ENCODE peak calls at places on chromosomes 4 and X, in six cellular contexts. T is HCT116, H is H1, K is GM12878, Y is HepG2, Q is K562. R is an unnamed sample.

GRCh38 chr4:53477038-53477565 is 99.7 kb downstream of the FIP1L1 start:
- DNase-seq in K (no peak), T (no peak), H (peak; percentile 44), Q (no peak), Y (peak; percentile 9), R (no peak)

GRCh38 chrX:120727503-120727902 is 97.6 kb upstream of the C1GALT1C1 start:
- DNase-seq in T (no peak), K (no peak), Y (no peak), H (no peak), Q (no peak), R (no peak)

GRCh38 chrX:154779261-154779660 is 16.6 kb downstream of the DKC1 start:
- DNase-seq in H (no peak), K (no peak), Y (no peak), Q (no peak), T (no peak), R (no peak)

GRCh38 chr4:124631760-124632159 is 80.8 kb downstream of the ANKRD50 start:
- DNase-seq in Y (no peak), T (peak; percentile 96), H (no peak), Q (peak; percentile 46), K (no peak), R (no peak)

GRCh38 chrX:47645530-47645929 is 4.8 kb downstream of the ELK1 start:
- DNase-seq in H (no peak), Y (no peak), K (no peak), Q (no peak), T (no peak), R (no peak)

GRCh38 chr4:71206763-71207162 is 132.1 kb upstream of the SLC4A4 start:
- DNase-seq in H (no peak), Y (no peak), K (no peak), Q (no peak), T (no peak), R (no peak)

GRCh38 chr4:176971576-176972105 is 178.9 kb upstream of the VEGFC start:
- DNase-seq in T (no peak), H (no peak), K (no peak), Y (no peak), Q (no peak), R (no peak)

GRCh38 chr4:111798840-111799239 is 346.4 kb upstream of the FAM241A start:
- DNase-seq in H (no peak), K (no peak), Y (no peak), Q (no peak), T (no peak), R (no peak)

GRCh38 chr4:48141048-48141447 is 7.0 kb upstream of the TXK start:
- DNase-seq in Q (peak; percentile 38), K (no peak), H (no peak), T (no peak), Y (peak; percentile 20), R (peak; percentile 48)

GRCh38 chrX:119899125-119899524 is 3.4 kb downstream of the AKAP14 start:
- DNase-seq in K (no peak), H (no peak), T (no peak), Y (no peak), Q (no peak), R (no peak)

GRCh38 chr4:154490589-154491340 is 834 bp downstream of the DCHS2 start:
- DNase-seq in T (no peak), K (no peak), H (no peak), Q (no peak), Y (no peak), R (peak; percentile 41)

GRCh38 chr4:73538162-73538561 is 56.6 kb downstream of the AFM start:
- DNase-seq in K (peak; percentile 20), Y (no peak), Q (no peak), H (no peak), T (no peak), R (no peak)

GRCh38 chr4:69760455-69760854 is at the start of gene SULT1B1:
- DNase-seq in K (no peak), H (no peak), Q (no peak), Y (no peak), T (no peak), R (no peak)

DNA sequence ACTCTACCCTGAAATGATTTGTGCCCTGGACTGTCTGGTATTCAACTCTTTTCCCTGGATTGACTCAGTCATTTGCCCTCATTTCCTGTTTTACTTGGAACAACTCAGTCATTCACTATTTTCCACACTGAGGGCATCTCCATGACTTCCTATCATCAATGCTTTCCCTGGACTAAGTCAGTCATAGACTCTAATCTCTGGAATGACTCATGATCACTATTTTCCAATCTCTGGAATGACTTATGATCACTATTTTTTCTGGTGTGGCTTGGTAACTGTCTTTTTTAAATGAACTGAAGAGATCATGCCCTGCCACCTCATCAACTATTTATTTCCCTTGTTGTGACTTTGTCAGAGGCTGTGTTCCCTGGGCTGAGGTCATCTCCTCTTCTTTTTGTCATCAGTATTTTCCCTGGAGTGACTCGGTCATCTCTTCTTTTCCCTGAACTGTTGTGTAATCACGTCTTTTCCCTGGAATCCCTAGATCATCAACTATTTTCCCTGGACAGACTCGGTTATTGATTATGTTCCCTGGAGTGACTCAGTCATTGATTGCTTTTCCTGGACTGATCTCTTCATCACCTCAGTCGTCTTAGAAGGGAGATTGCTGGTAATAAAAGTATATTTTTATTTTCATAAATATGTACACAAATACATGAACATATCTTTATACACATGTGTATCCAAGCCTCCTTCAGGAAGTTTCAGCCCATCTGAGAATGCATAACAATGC is 327.1 kb upstream of the VCX start:
- DNase-seq in H (no peak), K (no peak), T (no peak), Q (no peak), Y (no peak), R (no peak)
- TF ChIP-seq JUND in H (no peak), K (no peak), T (no peak), Q (no peak), Y (no peak), R (no peak)

DNA sequence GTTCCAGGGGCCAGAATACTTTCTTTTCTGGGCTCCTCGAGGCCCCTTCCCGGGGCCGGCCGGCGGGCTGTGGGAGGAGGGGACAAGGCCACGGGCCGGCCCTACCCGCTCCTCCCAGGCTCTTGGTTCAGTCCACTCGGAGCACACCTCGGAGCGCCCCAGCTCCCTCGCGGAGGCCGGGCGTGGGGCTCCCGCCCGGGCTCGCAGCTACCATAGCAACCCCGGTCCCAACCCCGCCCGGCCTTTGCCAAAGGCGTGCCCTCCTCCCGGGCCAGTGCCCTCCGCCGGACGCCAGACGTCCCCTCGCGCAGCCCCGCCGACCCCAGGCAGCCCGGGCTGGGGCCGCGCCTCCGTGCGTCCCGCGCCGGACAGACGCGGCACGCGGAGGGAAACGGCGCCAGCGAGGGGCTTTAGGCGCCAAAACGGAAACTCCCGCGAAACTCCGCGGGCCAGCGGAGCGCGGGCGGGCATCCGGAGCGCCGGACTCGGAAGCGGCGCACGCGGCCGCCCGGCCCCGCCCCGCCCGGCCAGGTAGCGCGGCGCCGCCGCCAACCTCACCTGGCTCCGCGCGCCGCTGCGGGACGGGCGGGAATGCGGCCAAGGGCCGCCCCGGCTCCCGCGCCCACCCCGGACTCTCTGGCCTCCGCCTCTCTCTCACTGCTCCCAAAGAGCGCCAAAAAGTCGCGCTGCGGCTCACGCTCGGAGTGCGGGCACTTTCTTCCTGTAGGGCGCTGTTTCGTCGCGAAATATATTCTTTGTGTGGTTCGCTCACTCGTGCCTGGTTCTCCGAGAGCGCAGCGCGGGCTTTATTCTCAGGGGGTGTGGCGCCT is 633 bp upstream of the MBNL3 start:
- DNase-seq in K (no peak), Q (no peak), H (no peak), Y (no peak), T (no peak), R (peak; percentile 69)
- H2AFZ ChIP-seq in K (peak overlapping the region; percentile 52), Q (no peak overlapping the region), H (peak overlapping the region; percentile 90), Y (no peak overlapping the region), T (peak overlapping the region; percentile 21), R (peak overlapping the region; percentile 71)

GRCh38 chrX:39592776-39593175 is 505.0 kb downstream of the BCOR start:
- DNase-seq in K (no peak), Y (no peak), H (no peak), T (no peak), Q (no peak), R (no peak)
- TF ChIP-seq JUND in K (no peak), Y (no peak), H (no peak), T (no peak), Q (no peak), R (no peak)

GRCh38 chrX:97452283-97452682 is 568.6 kb downstream of the RPA4 start:
- DNase-seq in H (no peak), Y (no peak), K (no peak), Q (no peak), T (no peak), R (no peak)

DNA sequence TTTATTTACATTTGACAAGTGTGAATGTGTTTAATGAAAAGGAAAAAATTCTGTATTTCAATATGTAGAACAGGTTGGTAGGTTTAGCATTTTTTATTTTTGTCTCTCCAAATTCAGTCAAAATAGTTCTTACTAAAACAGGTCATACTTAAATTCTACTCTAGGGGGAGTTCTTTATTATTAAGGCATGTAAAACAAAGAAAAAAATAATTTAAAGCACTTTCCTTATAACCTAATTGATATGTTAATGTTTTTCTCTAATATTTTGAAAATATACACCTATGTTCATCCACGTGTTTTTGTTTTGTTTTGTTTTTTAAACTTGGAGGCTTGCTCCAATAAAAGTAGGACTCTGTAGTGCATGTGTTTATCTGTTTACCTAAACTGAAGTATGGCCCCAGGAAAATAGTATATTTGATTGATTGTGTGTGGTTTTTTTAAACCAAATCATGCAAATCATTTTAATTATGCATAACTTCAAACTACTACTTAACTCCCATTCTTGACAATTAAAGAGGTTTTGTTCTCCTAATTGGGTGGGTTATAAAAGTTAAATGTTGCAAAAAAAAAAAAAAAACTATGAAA is 562.7 kb downstream of the RPA4 start:
- DNase-seq in K (no peak), T (no peak), Y (no peak), H (no peak), Q (no peak), R (peak; percentile 4)
- H2AFZ ChIP-seq in K (no peak overlapping the region), T (no peak overlapping the region), Y (no peak overlapping the region), H (no peak overlapping the region), Q (no peak overlapping the region), R (no peak overlapping the region)

DNA sequence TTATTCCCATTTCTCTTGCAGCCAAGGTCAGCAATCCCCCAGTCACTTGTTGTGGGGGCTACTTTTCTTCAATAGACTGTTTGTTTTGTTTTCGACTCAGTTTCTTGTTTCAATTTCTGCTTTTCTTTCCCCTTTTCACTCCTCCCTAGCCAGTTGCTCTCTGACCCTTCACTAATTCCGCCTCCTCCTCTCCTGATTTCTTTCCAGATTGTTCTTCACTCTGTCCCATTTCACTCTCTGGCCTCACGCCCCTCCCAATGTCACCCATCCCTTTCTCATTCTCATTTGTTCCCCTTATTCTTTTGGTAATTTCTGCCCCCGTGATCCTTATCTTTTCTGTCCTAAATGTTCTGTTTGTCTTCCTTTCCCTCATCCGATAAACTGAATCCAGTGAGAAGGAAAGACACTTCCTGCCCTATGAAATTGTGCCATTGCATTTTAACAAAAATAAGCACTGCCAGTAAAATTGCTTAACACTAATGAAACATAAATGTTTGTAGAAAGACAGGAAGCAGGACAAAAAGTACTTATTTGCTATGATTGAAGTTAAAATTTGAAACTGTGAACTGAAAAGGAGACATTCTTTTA is 94.5 kb upstream of the RASGEF1B start:
- DNase-seq in Q (no peak), H (no peak), K (no peak), T (no peak), Y (no peak), R (no peak)
- TF ChIP-seq JUND in Q (no peak), H (no peak), K (no peak), T (no peak), Y (no peak), R (no peak)